ENCODE peak calls at places on chromosome 10, in six cellular contexts. V is mesothelial cell of epicardium; T is neural progenitor cell; M is AG08396; L is CD8-positive, alpha-beta T cell; N is tibial artery. R is an unnamed sample.

GRCh38 chr10:10332786-10333185 is 684.9 kb upstream of the CELF2 start:
- DNase-seq in L (no peak), M (no peak), N (no peak), V (no peak), T (peak), R (no peak)

GRCh38 chr10:104300002-104300735 is 31.2 kb downstream of the GSTO2 start:
- DNase-seq in M (peak), V (no peak), N (peak), T (no peak), L (no peak), R (no peak)

GRCh38 chr10:69181433-69181832 is 1.4 kb downstream of the SUPV3L1 start:
- DNase-seq in M (no peak), V (no peak), N (no peak), L (no peak), T (peak), R (no peak)

GRCh38 chr10:96565774-96566173 is 21.0 kb downstream of the TM9SF3 start:
- DNase-seq in V (no peak), M (peak), L (no peak), T (no peak), N (no peak), R (no peak)

GRCh38 chr10:78578929-78579328 is 489.8 kb upstream of the ZMIZ1 start:
- DNase-seq in T (no peak), L (no peak), V (no peak), M (no peak), N (no peak), R (no peak)

GRCh38 chr10:90430186-90430585 is 427.7 kb downstream of the HTR7 start:
- DNase-seq in N (no peak), L (no peak), T (no peak), M (no peak), V (no peak), R (no peak)

GRCh38 chr10:88987840-88988239 is 2.8 kb upstream of the FAS start:
- DNase-seq in N (no peak), T (no peak), M (no peak), L (no peak), V (no peak), R (no peak)

GRCh38 chr10:71713135-71714040 is 6.2 kb downstream of the C10orf105 start:
- DNase-seq in N (peak), T (no peak), L (no peak), V (no peak), M (peak), R (no peak)

GRCh38 chr10:101227765-101228681 is 1.2 kb downstream of the LBX1 start:
- DNase-seq in T (peak), V (no peak), N (no peak), L (no peak), M (no peak), R (no peak)

GRCh38 chr10:97647556-97647955 is 7.1 kb downstream of the PI4K2A start:
- DNase-seq in L (no peak), N (no peak), V (no peak), T (peak), M (peak), R (no peak)

GRCh38 chr10:103696411-103697145 is 158.8 kb downstream of the SH3PXD2A start:
- DNase-seq in M (peak), N (peak), T (peak), L (peak), V (no peak), R (peak)

GRCh38 chr10:105834261-105835059 is 1193.4 kb downstream of the SORCS3 start:
- DNase-seq in T (no peak), L (no peak), M (no peak), V (no peak), N (no peak), R (no peak)

GRCh38 chr10:72250666-72251065 is 23.1 kb upstream of the DDIT4 start:
- DNase-seq in M (peak), L (no peak), T (no peak), V (no peak), N (peak), R (no peak)

GRCh38 chr10:89659185-89660131 is 14.4 kb upstream of the PANK1 start:
- DNase-seq in V (no peak), M (peak), T (no peak), L (no peak), N (no peak), R (no peak)

GRCh38 chr10:36942616-36943015 is 182.8 kb upstream of the ANKRD30A start:
- DNase-seq in L (no peak), M (no peak), N (no peak), T (no peak), V (no peak), R (no peak)

GRCh38 chr10:103278862-103279298 is 1.9 kb downstream of the INA start:
- DNase-seq in L (no peak), T (peak), N (peak), V (peak), M (peak), R (peak)

GRCh38 chr10:119025776-119026175 is 3.7 kb upstream of the NANOS1 start:
- DNase-seq in N (no peak), M (no peak), L (no peak), V (no peak), T (no peak), R (no peak)

GRCh38 chr10:107952649-107953589 is 788.4 kb upstream of the SORCS1 start:
- DNase-seq in V (no peak), N (no peak), L (no peak), M (no peak), T (no peak), R (no peak)

GRCh38 chr10:57786331-57786730 is 481.4 kb downstream of the IPMK start:
- DNase-seq in N (no peak), T (no peak), V (no peak), L (no peak), M (no peak), R (no peak)

GRCh38 chr10:129689681-129690080 is 222.6 kb downstream of the MGMT start:
- DNase-seq in L (no peak), M (no peak), T (no peak), V (no peak), N (no peak), R (no peak)

GRCh38 chr10:71243756-71244637 is 31.6 kb downstream of the UNC5B start:
- DNase-seq in V (no peak), T (no peak), N (no peak), L (no peak), M (no peak), R (no peak)

GRCh38 chr10:70084189-70084588 is 31.5 kb downstream of the MACROH2A2 start:
- DNase-seq in N (no peak), L (no peak), T (no peak), M (no peak), V (no peak), R (no peak)

GRCh38 chr10:26717476-26717875 is 20.0 kb downstream of the PDSS1 start:
- DNase-seq in V (no peak), T (no peak), M (no peak), L (no peak), N (no peak), R (no peak)

GRCh38 chr10:79293841-79294705 is 53.2 kb upstream of the PPIF start:
- DNase-seq in M (peak), N (peak), L (no peak), V (no peak), T (no peak), R (no peak)

GRCh38 chr10:72333111-72334012 is 21.4 kb downstream of the DNAJB12 start:
- DNase-seq in L (no peak), N (no peak), V (no peak), T (no peak), M (no peak), R (no peak)

GRCh38 chr10:123153486-123154091 is 613 bp upstream of the BUB3 start:
- DNase-seq in V (no peak), N (no peak), M (no peak), L (no peak), T (no peak), R (no peak)

GRCh38 chr10:95783741-95784140 is 27.8 kb downstream of the ENTPD1 start:
- DNase-seq in T (no peak), M (no peak), N (no peak), L (no peak), V (no peak), R (no peak)

GRCh38 chr10:73333202-73333601 is 25.5 kb downstream of the CFAP70 start:
- DNase-seq in T (no peak), N (no peak), M (no peak), L (no peak), V (no peak), R (no peak)

GRCh38 chr10:121926669-121927360 is 1.0 kb downstream of the ATE1 start:
- DNase-seq in N (no peak), V (no peak), M (peak), L (no peak), T (no peak), R (no peak)

GRCh38 chr10:18651324-18652007 is at the start of gene NSUN6:
- DNase-seq in V (peak), M (peak), L (peak), T (peak), N (peak), R (peak)

GRCh38 chr10:113111260-113111659 is 161.2 kb downstream of the TCF7L2 start:
- DNase-seq in L (no peak), M (no peak), V (no peak), N (no peak), T (no peak), R (no peak)

GRCh38 chr10:27779462-27779861 is 33.8 kb upstream of the MKX start:
- DNase-seq in V (no peak), M (no peak), L (no peak), N (no peak), T (no peak), R (no peak)

GRCh38 chr10:35890970-35891330 is 248.9 kb upstream of the FZD8 start:
- DNase-seq in N (no peak), L (no peak), V (no peak), T (no peak), M (no peak), R (no peak)

GRCh38 chr10:91220954-91221696 is 662 bp downstream of the PCGF5 start:
- DNase-seq in L (no peak), M (peak), V (peak), N (no peak), T (peak), R (no peak)

GRCh38 chr10:92747600-92747999 is 57.8 kb downstream of the HHEX start:
- DNase-seq in V (no peak), M (no peak), T (no peak), L (no peak), N (no peak), R (no peak)

GRCh38 chr10:86733260-86733671 is 23.2 kb upstream of the BMPR1A start:
- DNase-seq in M (peak), V (no peak), L (no peak), N (no peak), T (no peak), R (no peak)